ENCODE peak calls at places on chromosomes 12 and 14, in four cellular contexts. O, D, J and K are unnamed samples.

GRCh38 chr12:121388421-121388981 is 11.4 kb upstream of the RNF34 start:
- DNase-seq in D (peak; percentile 45), O (no peak), J (peak; percentile 66), K (no peak)

GRCh38 chr12:63937381-63938168 is 93.1 kb downstream of the SRGAP1 start:
- DNase-seq in J (no peak), O (peak; percentile 31), D (no peak), K (no peak)

GRCh38 chr12:48894271-48894670 is 28.6 kb upstream of the RND1 start:
- DNase-seq in J (no peak), D (no peak), O (no peak), K (no peak)

GRCh38 chr12:6341439-6342139 is at the start of gene TNFRSF1A:
- DNase-seq in O (peak; percentile 83), D (peak; percentile 84), J (peak; percentile 65), K (no peak)

GRCh38 chr14:60655898-60656754 is 6.8 kb upstream of the SIX1 start:
- DNase-seq in D (no peak), O (peak; percentile 48), J (no peak), K (peak; percentile 51)

GRCh38 chr14:76352639-76353281 is 23.2 kb upstream of the ESRRB start:
- DNase-seq in D (no peak), J (peak; percentile 43), O (peak; percentile 90), K (peak; percentile 88)

GRCh38 chr12:111034911-111035577 is 114.7 kb upstream of the MYL2 start:
- DNase-seq in J (no peak), D (no peak), O (peak; percentile 68), K (peak; percentile 66)

GRCh38 chr12:105420659-105421240 is 90.3 kb downstream of the C12orf75 start:
- DNase-seq in O (peak; percentile 65), D (peak; percentile 70), J (peak; percentile 45), K (peak; percentile 82)

GRCh38 chr14:90538095-90538494 is 141.3 kb downstream of the CALM1 start:
- DNase-seq in J (no peak), D (no peak), O (no peak), K (no peak)

GRCh38 chr12:91178139-91178561 is 4.5 kb downstream of the DCN start:
- DNase-seq in D (peak; percentile 1), O (no peak), J (peak; percentile 6), K (no peak)

GRCh38 chr12:12741705-12742104 is 24.5 kb downstream of the CDKN1B start:
- DNase-seq in O (no peak), D (no peak), J (no peak), K (no peak)

GRCh38 chr14:30798516-30798915 is 75.8 kb upstream of the COCH start:
- DNase-seq in D (no peak), O (no peak), J (no peak), K (no peak)

GRCh38 chr12:74985986-74986319 is 223.7 kb downstream of the KCNC2 start:
- DNase-seq in O (no peak), J (no peak), D (no peak), K (no peak)

GRCh38 chr12:105235299-105235746 is 651 bp downstream of the APPL2 start:
- DNase-seq in J (no peak), D (no peak), O (peak; percentile 25), K (no peak)

GRCh38 chr12:49616533-49617219 is 6.7 kb upstream of the PRPF40B start:
- DNase-seq in O (no peak), D (no peak), J (no peak), K (no peak)

GRCh38 chr12:15520083-15520482 is 197.8 kb downstream of the PTPRO start:
- DNase-seq in J (no peak), O (no peak), D (no peak), K (peak; percentile 20)

GRCh38 chr12:99605-100004 is 33.0 kb downstream of the IQSEC3 start:
- DNase-seq in J (no peak), D (no peak), O (no peak), K (no peak)

GRCh38 chr14:53610947-53611346 is 345.7 kb downstream of the BMP4 start:
- DNase-seq in J (peak; percentile 41), O (no peak), D (no peak), K (no peak)

GRCh38 chr14:105952222-105952621 is 425.8 kb downstream of the TMEM121 start:
- DNase-seq in O (no peak), D (no peak), J (no peak), K (no peak)

GRCh38 chr12:77782034-77782433 is 48.7 kb upstream of the NAV3 start:
- DNase-seq in J (no peak), O (no peak), D (no peak), K (peak; percentile 16)

GRCh38 chr14:34649344-34649743 is 19.4 kb upstream of the SNX6 start:
- DNase-seq in O (no peak), J (no peak), D (peak; percentile 31), K (no peak)

GRCh38 chr12:122352394-122352793 is 70.1 kb downstream of the CLIP1 start:
- DNase-seq in J (no peak), O (no peak), D (no peak), K (no peak)

GRCh38 chr12:126219654-126220279 is 1154.5 kb downstream of the AACS start:
- DNase-seq in J (no peak), O (no peak), D (no peak), K (no peak)

GRCh38 chr12:119423285-119423684 is 88.8 kb downstream of the CCDC60 start:
- DNase-seq in D (peak; percentile 12), J (no peak), O (peak; percentile 30), K (peak; percentile 74)

GRCh38 chr12:119540476-119540875 is 53.1 kb upstream of the TMEM233 start:
- DNase-seq in O (no peak), J (no peak), D (no peak), K (no peak)

GRCh38 chr12:79006306-79006705 is 141.7 kb downstream of the SYT1 start:
- DNase-seq in O (no peak), J (no peak), D (no peak), K (no peak)

GRCh38 chr12:80837342-80837978 is 100.3 kb downstream of the LIN7A start:
- DNase-seq in O (peak; percentile 17), J (peak; percentile 61), D (no peak), K (peak; percentile 48)

DNA sequence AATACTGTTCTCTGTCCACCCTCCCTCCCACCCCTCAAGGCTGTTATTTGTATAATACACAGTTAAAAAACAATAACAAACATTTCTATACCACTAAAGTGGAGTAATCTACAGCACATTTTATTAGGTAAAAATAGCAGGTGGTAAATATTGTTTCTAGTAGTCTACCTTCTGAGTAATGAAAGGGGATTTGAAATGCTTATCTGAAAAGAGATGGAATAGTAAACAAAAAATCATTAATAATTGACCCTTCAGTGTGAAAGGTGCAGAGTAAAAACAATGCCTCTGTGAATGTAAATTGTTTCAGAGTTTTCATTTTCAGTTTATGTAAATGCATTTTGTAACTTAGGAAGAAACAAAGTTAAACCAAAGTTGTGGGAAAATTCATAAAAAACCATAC is 321.2 kb downstream of the SLC16A7 start:
- DNase-seq in J (no peak), D (no peak), O (no peak), K (no peak)
- TF ChIP-seq USF2 in J (no peak), D (no peak), O (no peak), K (no peak)

GRCh38 chr12:116642101-116642500 is 82.9 kb downstream of the MAP1LC3B2 start:
- DNase-seq in J (no peak), D (no peak), O (no peak), K (no peak)
- TF ChIP-seq FOXJ3 in J (no peak), D (no peak), O (no peak), K (no peak)

GRCh38 chr12:18296909-18297280 is 35.6 kb downstream of the PIK3C2G start:
- DNase-seq in O (no peak), J (no peak), D (no peak), K (no peak)

GRCh38 chr12:18294889-18295288 is 33.6 kb downstream of the PIK3C2G start:
- DNase-seq in D (no peak), O (no peak), J (no peak), K (no peak)

GRCh38 chr12:18296201-18296908 is 35.0 kb downstream of the PIK3C2G start:
- DNase-seq in J (no peak), O (no peak), D (no peak), K (no peak)

GRCh38 chr12:18302809-18303430 is 41.6 kb downstream of the PIK3C2G start:
- DNase-seq in D (no peak), J (no peak), O (no peak), K (no peak)

GRCh38 chr12:18297883-18298282 is 36.6 kb downstream of the PIK3C2G start:
- DNase-seq in J (no peak), O (no peak), D (no peak), K (no peak)
- TF ChIP-seq USF2 in J (no peak), O (no peak), D (no peak), K (no peak)

DNA sequence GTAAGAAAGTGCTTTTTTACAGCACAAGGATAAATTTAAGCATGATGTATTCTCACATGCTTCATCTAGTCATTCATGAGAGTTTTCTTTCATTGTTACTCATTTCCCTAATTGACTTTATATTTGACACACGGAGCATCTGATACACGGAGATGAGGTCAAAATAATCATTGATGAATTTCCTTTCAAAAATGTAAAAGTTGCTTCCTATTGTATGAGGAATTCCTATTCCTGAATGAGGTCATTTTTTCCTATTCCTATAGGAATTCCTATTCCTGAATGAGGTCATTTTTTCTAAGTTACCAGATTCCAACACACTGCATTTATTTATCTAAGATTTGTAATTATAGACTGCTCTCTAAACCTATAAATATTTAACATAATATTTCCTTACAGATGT is 316.7 kb upstream of the KITLG start:
- DNase-seq in D (no peak), J (no peak), O (no peak), K (no peak)
- TF ChIP-seq FOXJ3 in D (no peak), J (no peak), O (no peak), K (no peak)

GRCh38 chr12:82609234-82609914 is 77.3 kb upstream of the TMTC2 start:
- DNase-seq in D (no peak), O (no peak), J (no peak), K (no peak)
- TF ChIP-seq USF2 in D (no peak), O (no peak), J (no peak), K (no peak)

GRCh38 chr12:109047081-109047805 is 5.1 kb upstream of the USP30 start:
- DNase-seq in D (no peak), J (no peak), O (no peak), K (no peak)
- TF ChIP-seq FOXJ3 in D (no peak), J (no peak), O (no peak), K (no peak)